ENCODE peak calls at places on chromosomes 3 and 15, in four cellular contexts. O, J, Q and M are unnamed samples.

GRCh38 chr15:70976856-70977255 is 84.2 kb downstream of the LRRC49 start:
- DNase-seq in O (peak; percentile 41), J (no peak), Q (no peak), M (no peak)

GRCh38 chr15:58014040-58014439 is 51.5 kb downstream of the ALDH1A2 start:
- DNase-seq in O (no peak), J (no peak), Q (no peak), M (no peak)

GRCh38 chr3:127419140-127419539 is 131.3 kb upstream of the PRR20G start:
- DNase-seq in O (no peak), J (no peak), Q (no peak), M (no peak)

GRCh38 chr3:111012388-111013248 is 59.0 kb upstream of the NECTIN3 start:
- DNase-seq in O (no peak), J (peak; percentile 22), Q (no peak), M (peak; percentile 19)

GRCh38 chr3:40800343-40800742 is 275.6 kb downstream of the ZNF621 start:
- DNase-seq in O (peak; percentile 3), J (peak; percentile 15), Q (no peak), M (peak; percentile 95)

GRCh38 chr15:52184721-52185120 is 6.5 kb downstream of the GNB5 start:
- DNase-seq in O (no peak), J (no peak), Q (no peak), M (no peak)

GRCh38 chr15:89299896-89300295 is 34.7 kb downstream of the POLG start:
- DNase-seq in O (peak; percentile 13), J (no peak), Q (no peak), M (peak; percentile 43)

GRCh38 chr3:177781686-177782161 is 584.4 kb upstream of the TBL1XR1 start:
- DNase-seq in O (peak; percentile 78), J (no peak), Q (peak; percentile 1), M (peak; percentile 76)

GRCh38 chr15:72968531-72968922 is 83.7 kb upstream of the NEO1 start:
- DNase-seq in O (no peak), J (no peak), Q (no peak), M (no peak)

GRCh38 chr3:123602325-123602724 is 17.5 kb upstream of the HACD2 start:
- DNase-seq in O (peak; percentile 79), J (no peak), Q (no peak), M (peak; percentile 79)

GRCh38 chr15:87219650-87220615 is 1036.6 kb downstream of the NTRK3 start:
- DNase-seq in O (no peak), J (no peak), Q (no peak), M (peak; percentile 29)

GRCh38 chr15:100671858-100672543 is 69.6 kb downstream of the ASB7 start:
- DNase-seq in O (no peak), J (peak; percentile 44), Q (peak; percentile 33), M (peak; percentile 75)

GRCh38 chr3:114093001-114093350 is 36.4 kb downstream of the QTRT2 start:
- DNase-seq in O (no peak), J (no peak), Q (no peak), M (no peak)

GRCh38 chr3:19264424-19264823 is 116.1 kb downstream of the KCNH8 start:
- DNase-seq in O (no peak), J (no peak), Q (no peak), M (no peak)

GRCh38 chr3:169344465-169344864 is 319.0 kb downstream of the MECOM start:
- DNase-seq in O (no peak), J (no peak), Q (no peak), M (no peak)

GRCh38 chr3:69864751-69865150 is 125.5 kb downstream of the MITF start:
- DNase-seq in O (no peak), J (no peak), Q (no peak), M (no peak)

GRCh38 chr15:42919308-42919707 is 1.3 kb downstream of the TTBK2 start:
- DNase-seq in O (no peak), J (no peak), Q (no peak), M (peak; percentile 13)

GRCh38 chr3:127750226-127751031 is 71.9 kb downstream of the MGLL start:
- DNase-seq in O (peak; percentile 59), J (no peak), Q (no peak), M (peak; percentile 59)

GRCh38 chr3:149390772-149391212 is 13.3 kb upstream of the TM4SF1 start:
- DNase-seq in O (no peak), J (no peak), Q (no peak), M (peak; percentile 49)

GRCh38 chr3:72354486-72354885 is 493.8 kb downstream of the SHQ1 start:
- DNase-seq in O (no peak), J (no peak), Q (no peak), M (no peak)

DNA sequence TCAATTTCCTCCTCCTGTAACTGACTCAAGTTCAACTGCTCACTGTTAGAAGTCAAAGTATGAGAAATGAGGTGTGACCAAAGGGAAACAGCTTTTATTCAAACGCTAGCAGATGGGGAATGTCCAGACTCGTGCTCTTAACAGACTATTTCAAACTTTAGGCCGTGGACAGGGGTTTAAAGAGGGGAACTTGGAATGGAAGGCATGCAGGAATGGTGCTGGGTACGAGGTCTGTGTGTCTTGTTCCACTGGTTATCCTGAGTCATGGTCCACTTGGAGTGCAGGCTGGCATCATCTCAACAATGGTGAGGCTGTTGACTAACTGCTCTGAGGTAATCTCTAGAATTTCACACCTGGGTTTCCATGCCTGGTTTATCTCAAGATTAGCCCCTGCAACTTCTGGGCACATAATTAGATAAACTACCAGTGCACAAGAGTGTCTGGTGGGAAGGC is 22.9 kb upstream of the DNAAF4 start:
- DNase-seq in O (peak; percentile 42), J (no peak), Q (no peak), M (peak; percentile 35)
- TF ChIP-seq CTCF in O (no peak), J (no peak), Q (no peak), M (no peak)

DNA sequence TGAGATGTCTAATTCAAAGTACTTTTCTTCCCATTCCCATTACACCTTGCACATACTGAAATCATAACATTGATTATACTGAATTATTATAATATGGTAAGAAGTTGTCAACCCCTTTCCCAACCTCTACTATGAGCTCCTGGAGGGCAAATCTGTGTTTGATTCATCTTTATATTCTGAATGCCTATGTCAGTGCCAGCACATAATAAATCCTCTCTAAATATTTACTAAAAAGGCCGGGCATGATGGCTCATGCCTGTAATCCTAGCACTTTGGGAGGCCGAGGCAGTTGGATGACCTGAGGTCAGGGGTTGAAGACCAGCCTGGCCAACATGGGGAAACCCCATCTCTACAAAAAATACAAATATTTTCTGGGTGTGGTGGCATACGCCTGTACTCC is 392.5 kb upstream of the CADM2 start:
- DNase-seq in O (no peak), J (no peak), Q (no peak), M (no peak)
- TF ChIP-seq CTCF in O (no peak), J (no peak), Q (no peak), M (no peak)

GRCh38 chr3:128881576-128881975 is 2.2 kb downstream of the ACAD9 start:
- DNase-seq in O (no peak), J (no peak), Q (no peak), M (no peak)

GRCh38 chr3:128878011-128878457 is 1.4 kb upstream of the ACAD9 start:
- DNase-seq in O (no peak), J (no peak), Q (no peak), M (no peak)

GRCh38 chr3:128878556-128879124 is 780 bp upstream of the ACAD9 start:
- DNase-seq in O (no peak), J (no peak), Q (no peak), M (peak; percentile 76)

GRCh38 chr3:128879991-128880390 is 571 bp downstream of the ACAD9 start:
- DNase-seq in O (no peak), J (no peak), Q (no peak), M (no peak)

DNA sequence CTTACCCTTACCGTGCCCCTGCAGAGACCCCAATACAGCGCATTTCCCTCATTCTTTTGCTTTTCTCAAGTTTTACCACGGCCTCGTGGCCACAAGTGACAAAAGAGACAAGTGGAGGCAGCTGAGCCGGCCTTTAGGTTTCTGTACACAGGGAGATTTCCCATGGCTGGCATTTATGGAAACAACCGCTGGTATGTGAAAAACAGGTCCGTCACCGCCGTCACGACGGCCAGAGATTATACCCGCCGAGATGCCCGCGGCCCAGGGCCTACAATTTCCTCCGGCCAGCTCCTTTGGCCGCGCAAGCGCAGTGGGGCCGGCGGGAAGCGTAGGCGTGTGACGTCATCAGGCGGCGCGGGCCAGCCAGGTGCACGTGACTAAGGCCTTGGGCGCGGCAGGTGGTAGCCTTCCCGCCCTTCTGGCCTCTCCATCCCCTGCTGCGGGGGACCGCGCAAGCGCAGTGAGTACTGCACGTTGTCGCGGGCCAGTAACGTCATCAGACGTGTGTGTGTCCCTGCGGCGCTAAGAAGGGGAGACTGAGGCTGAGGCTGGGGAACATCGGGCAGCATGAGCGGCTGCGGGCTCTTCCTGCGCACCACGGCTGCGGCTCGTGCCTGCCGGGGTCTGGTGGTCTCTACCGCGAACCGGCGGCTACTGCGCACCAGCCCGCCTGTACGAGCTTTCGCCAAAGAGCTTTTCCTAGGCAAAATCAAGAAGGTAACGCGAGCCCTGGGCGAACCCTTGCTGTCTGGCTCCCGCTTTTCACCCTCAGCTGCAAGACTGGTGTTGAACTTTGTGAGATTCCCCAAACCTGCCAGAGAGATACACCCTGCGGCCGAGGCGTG is at the start of gene ACAD9:
- DNase-seq in O (peak; percentile 95), J (peak; percentile 99), Q (peak; percentile 97), M (peak; percentile 98)
- TF ChIP-seq CTCF in O (no peak), J (no peak), Q (no peak), M (no peak)

GRCh38 chr3:151008699-151009098 is 36.2 kb upstream of the CLRN1 start:
- DNase-seq in O (peak; percentile 21), J (no peak), Q (no peak), M (peak; percentile 62)
- TF ChIP-seq CTCF in O (peak; percentile 70), J (no peak), Q (peak; percentile 34), M (peak; percentile 63)

GRCh38 chr3:98688363-98688762 is 74.8 kb upstream of the ST3GAL6 start:
- DNase-seq in O (no peak), J (no peak), Q (no peak), M (no peak)
- TF ChIP-seq CTCF in O (no peak), J (no peak), Q (no peak), M (no peak)

DNA sequence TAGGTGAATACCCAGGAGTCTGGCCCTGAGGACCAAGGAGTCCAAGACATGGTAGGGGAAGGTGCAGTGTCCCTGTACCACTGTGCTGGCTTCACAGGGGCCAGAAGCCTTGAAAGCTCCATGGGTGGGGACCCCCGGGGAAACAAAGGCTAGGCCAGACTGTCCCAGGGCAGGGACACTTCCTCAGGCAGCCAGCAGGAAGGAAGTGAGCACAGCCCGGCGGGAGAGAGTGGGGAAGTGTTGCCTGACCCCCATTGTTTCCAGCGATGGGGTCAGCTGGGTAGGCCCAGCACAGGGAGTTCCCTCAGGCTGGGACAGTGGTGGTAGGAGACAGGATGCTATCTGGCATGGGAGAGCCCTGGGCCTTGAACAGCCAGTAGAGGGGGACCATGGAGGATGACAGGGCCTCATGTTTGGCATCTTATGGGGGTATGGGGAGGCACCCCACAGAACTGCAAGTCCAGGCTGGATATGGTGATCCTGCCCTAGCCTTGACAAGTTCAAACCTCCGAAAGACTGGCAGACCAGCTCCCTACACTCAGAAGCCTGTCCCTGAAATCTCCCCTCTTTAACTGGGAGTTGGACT is 1.2 kb upstream of the HYAL2 start:
- DNase-seq in O (no peak), J (peak; percentile 70), Q (no peak), M (no peak)
- TF ChIP-seq CTCF in O (no peak), J (no peak), Q (no peak), M (no peak)

DNA sequence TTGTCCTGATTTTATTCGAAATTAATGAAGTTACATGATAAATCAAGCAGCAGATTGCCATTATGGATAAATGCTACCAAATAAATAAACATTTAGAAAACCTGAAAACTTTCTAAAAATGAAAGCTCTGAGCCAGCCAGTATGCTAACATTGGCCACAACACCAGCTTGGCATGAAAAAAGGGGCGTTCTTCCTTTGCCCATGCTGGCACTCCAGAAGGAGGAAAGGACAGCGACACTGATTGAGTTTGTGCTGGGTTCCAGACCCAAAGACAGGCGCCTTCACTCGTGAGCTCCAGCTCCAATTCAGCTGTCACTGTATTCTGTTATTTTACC is 5.1 kb downstream of the STIMATE start:
- DNase-seq in O (no peak), J (no peak), Q (no peak), M (no peak)
- TF ChIP-seq CTCF in O (no peak), J (no peak), Q (no peak), M (no peak)

GRCh38 chr3:160720123-160720746 is 35.8 kb upstream of the PPM1L start:
- DNase-seq in O (no peak), J (no peak), Q (no peak), M (no peak)
- TF ChIP-seq CTCF in O (peak; percentile 19), J (peak; percentile 15), Q (no peak), M (peak; percentile 29)